ENCODE peak calls at places on chromosome 18, in eight cellular contexts. One of them, this sample, is unnamed.

GRCh38 chr18:74116628-74117554 is 30.7 kb downstream of the FBXO15 start:
- DNase-seq in HCT116: peak; percentile 8
- DNase-seq in endothelial cell: peak; percentile 26
- DNase-seq in B cell: no peak
- DNase-seq in lower leg skin: no peak
- DNase-seq in GM20000: no peak
- DNase-seq in CD4-positive, alpha-beta T cell: no peak
- DNase-seq in choroid plexus epithelial cell: peak; percentile 74
- DNase-seq in this sample: no peak

GRCh38 chr18:77557030-77557429 is 307.4 kb downstream of the GALR1 start:
- DNase-seq in HCT116: no peak
- DNase-seq in endothelial cell: peak; percentile 37
- DNase-seq in B cell: no peak
- DNase-seq in lower leg skin: no peak
- DNase-seq in GM20000: no peak
- DNase-seq in CD4-positive, alpha-beta T cell: no peak
- DNase-seq in choroid plexus epithelial cell: peak; percentile 55
- DNase-seq in this sample: no peak

GRCh38 chr18:36075862-36076587 is 8.7 kb upstream of the RPRD1A start:
- DNase-seq in HCT116: no peak
- DNase-seq in endothelial cell: no peak
- DNase-seq in B cell: no peak
- DNase-seq in lower leg skin: no peak
- DNase-seq in GM20000: no peak
- DNase-seq in CD4-positive, alpha-beta T cell: no peak
- DNase-seq in choroid plexus epithelial cell: peak; percentile 90
- DNase-seq in this sample: no peak

GRCh38 chr18:61549411-61549810 is 216.2 kb downstream of the CDH20 start:
- DNase-seq in HCT116: no peak
- DNase-seq in endothelial cell: no peak
- DNase-seq in B cell: no peak
- DNase-seq in lower leg skin: no peak
- DNase-seq in GM20000: no peak
- DNase-seq in CD4-positive, alpha-beta T cell: no peak
- DNase-seq in choroid plexus epithelial cell: no peak
- DNase-seq in this sample: no peak

GRCh38 chr18:55790296-55790695 is 202.3 kb upstream of the TCF4 start:
- DNase-seq in HCT116: no peak
- DNase-seq in endothelial cell: no peak
- DNase-seq in B cell: no peak
- DNase-seq in lower leg skin: no peak
- DNase-seq in GM20000: no peak
- DNase-seq in CD4-positive, alpha-beta T cell: no peak
- DNase-seq in choroid plexus epithelial cell: peak; percentile 83
- DNase-seq in this sample: no peak

GRCh38 chr18:46632401-46633089 is 24.5 kb downstream of the LOXHD1 start:
- DNase-seq in HCT116: peak; percentile 53
- DNase-seq in endothelial cell: no peak
- DNase-seq in B cell: no peak
- DNase-seq in lower leg skin: no peak
- DNase-seq in GM20000: no peak
- DNase-seq in CD4-positive, alpha-beta T cell: no peak
- DNase-seq in choroid plexus epithelial cell: peak; percentile 28
- DNase-seq in this sample: no peak

GRCh38 chr18:33116376-33116775 is 324.1 kb downstream of the CCDC178 start:
- DNase-seq in HCT116: no peak
- DNase-seq in endothelial cell: no peak
- DNase-seq in B cell: no peak
- DNase-seq in lower leg skin: no peak
- DNase-seq in GM20000: no peak
- DNase-seq in CD4-positive, alpha-beta T cell: no peak
- DNase-seq in choroid plexus epithelial cell: peak; percentile 40
- DNase-seq in this sample: no peak

GRCh38 chr18:59357928-59358327 is 1.1 kb downstream of the LMAN1 start:
- DNase-seq in HCT116: peak; percentile 4
- DNase-seq in endothelial cell: no peak
- DNase-seq in B cell: no peak
- DNase-seq in lower leg skin: no peak
- DNase-seq in GM20000: no peak
- DNase-seq in CD4-positive, alpha-beta T cell: no peak
- DNase-seq in choroid plexus epithelial cell: peak; percentile 62
- DNase-seq in this sample: no peak

GRCh38 chr18:80223581-80224148 is 23.6 kb downstream of the PARD6G start:
- DNase-seq in HCT116: no peak
- DNase-seq in endothelial cell: no peak
- DNase-seq in B cell: no peak
- DNase-seq in lower leg skin: no peak
- DNase-seq in GM20000: no peak
- DNase-seq in CD4-positive, alpha-beta T cell: no peak
- DNase-seq in choroid plexus epithelial cell: no peak
- DNase-seq in this sample: no peak

GRCh38 chr18:62518460-62519375 is 4.1 kb upstream of the ZCCHC2 start:
- DNase-seq in HCT116: no peak
- DNase-seq in endothelial cell: no peak
- DNase-seq in B cell: no peak
- DNase-seq in lower leg skin: no peak
- DNase-seq in GM20000: no peak
- DNase-seq in CD4-positive, alpha-beta T cell: no peak
- DNase-seq in choroid plexus epithelial cell: no peak
- DNase-seq in this sample: no peak

GRCh38 chr18:45522371-45522770 is 92.9 kb upstream of the SLC14A2 start:
- DNase-seq in HCT116: no peak
- DNase-seq in endothelial cell: no peak
- DNase-seq in B cell: no peak
- DNase-seq in lower leg skin: no peak
- DNase-seq in GM20000: no peak
- DNase-seq in CD4-positive, alpha-beta T cell: no peak
- DNase-seq in choroid plexus epithelial cell: peak; percentile 69
- DNase-seq in this sample: no peak

GRCh38 chr18:61738488-61738887 is 154.3 kb downstream of the RNF152 start:
- DNase-seq in HCT116: no peak
- DNase-seq in endothelial cell: no peak
- DNase-seq in B cell: no peak
- DNase-seq in lower leg skin: peak; percentile 61
- DNase-seq in GM20000: no peak
- DNase-seq in CD4-positive, alpha-beta T cell: no peak
- DNase-seq in choroid plexus epithelial cell: peak; percentile 58
- DNase-seq in this sample: no peak

GRCh38 chr18:29123706-29124530 is 947.0 kb upstream of the CDH2 start:
- DNase-seq in HCT116: no peak
- DNase-seq in endothelial cell: no peak
- DNase-seq in B cell: no peak
- DNase-seq in lower leg skin: no peak
- DNase-seq in GM20000: no peak
- DNase-seq in CD4-positive, alpha-beta T cell: no peak
- DNase-seq in choroid plexus epithelial cell: peak; percentile 32
- DNase-seq in this sample: no peak

GRCh38 chr18:13577091-13577697 is 149.2 kb downstream of the FAM210A start:
- DNase-seq in HCT116: no peak
- DNase-seq in endothelial cell: no peak
- DNase-seq in B cell: peak; percentile 57
- DNase-seq in lower leg skin: no peak
- DNase-seq in GM20000: peak; percentile 75
- DNase-seq in CD4-positive, alpha-beta T cell: no peak
- DNase-seq in choroid plexus epithelial cell: peak; percentile 49
- DNase-seq in this sample: peak; percentile 74

GRCh38 chr18:4871197-4871596 is 325.9 kb downstream of the AKAIN1 start:
- DNase-seq in HCT116: no peak
- DNase-seq in endothelial cell: no peak
- DNase-seq in B cell: no peak
- DNase-seq in lower leg skin: no peak
- DNase-seq in GM20000: no peak
- DNase-seq in CD4-positive, alpha-beta T cell: no peak
- DNase-seq in choroid plexus epithelial cell: no peak
- DNase-seq in this sample: no peak

GRCh38 chr18:46756172-46756558 is 688 bp downstream of the ST8SIA5 start:
- DNase-seq in HCT116: no peak
- DNase-seq in endothelial cell: no peak
- DNase-seq in B cell: no peak
- DNase-seq in lower leg skin: no peak
- DNase-seq in GM20000: peak; percentile 45
- DNase-seq in CD4-positive, alpha-beta T cell: no peak
- DNase-seq in choroid plexus epithelial cell: no peak
- DNase-seq in this sample: peak; percentile 20

GRCh38 chr18:1173593-1173992 is 268.9 kb downstream of the ADCYAP1 start:
- DNase-seq in HCT116: no peak
- DNase-seq in endothelial cell: no peak
- DNase-seq in B cell: no peak
- DNase-seq in lower leg skin: no peak
- DNase-seq in GM20000: no peak
- DNase-seq in CD4-positive, alpha-beta T cell: no peak
- DNase-seq in choroid plexus epithelial cell: no peak
- DNase-seq in this sample: no peak

GRCh38 chr18:34709631-34710429 is at the start of gene DTNA:
- DNase-seq in HCT116: no peak
- DNase-seq in endothelial cell: no peak
- DNase-seq in B cell: no peak
- DNase-seq in lower leg skin: peak; percentile 19
- DNase-seq in GM20000: no peak
- DNase-seq in CD4-positive, alpha-beta T cell: no peak
- DNase-seq in choroid plexus epithelial cell: peak; percentile 98
- DNase-seq in this sample: no peak

GRCh38 chr18:8548186-8548585 is 61.1 kb upstream of the RAB12 start:
- DNase-seq in HCT116: no peak
- DNase-seq in endothelial cell: no peak
- DNase-seq in B cell: no peak
- DNase-seq in lower leg skin: no peak
- DNase-seq in GM20000: no peak
- DNase-seq in CD4-positive, alpha-beta T cell: no peak
- DNase-seq in choroid plexus epithelial cell: peak; percentile 94
- DNase-seq in this sample: no peak

GRCh38 chr18:61817086-61817485 is 75.7 kb downstream of the RNF152 start:
- DNase-seq in HCT116: no peak
- DNase-seq in endothelial cell: no peak
- DNase-seq in B cell: no peak
- DNase-seq in lower leg skin: no peak
- DNase-seq in GM20000: no peak
- DNase-seq in CD4-positive, alpha-beta T cell: no peak
- DNase-seq in choroid plexus epithelial cell: peak; percentile 26
- DNase-seq in this sample: no peak

GRCh38 chr18:29254123-29254522 is 1077.2 kb upstream of the CDH2 start:
- DNase-seq in HCT116: no peak
- DNase-seq in endothelial cell: no peak
- DNase-seq in B cell: no peak
- DNase-seq in lower leg skin: no peak
- DNase-seq in GM20000: no peak
- DNase-seq in CD4-positive, alpha-beta T cell: no peak
- DNase-seq in choroid plexus epithelial cell: no peak
- DNase-seq in this sample: no peak

GRCh38 chr18:26818461-26818860 is 47.0 kb downstream of the AQP4 start:
- DNase-seq in HCT116: no peak
- DNase-seq in endothelial cell: no peak
- DNase-seq in B cell: no peak
- DNase-seq in lower leg skin: no peak
- DNase-seq in GM20000: no peak
- DNase-seq in CD4-positive, alpha-beta T cell: no peak
- DNase-seq in choroid plexus epithelial cell: no peak
- DNase-seq in this sample: no peak

GRCh38 chr18:26812462-26812861 is 53.0 kb downstream of the AQP4 start:
- DNase-seq in HCT116: no peak
- DNase-seq in endothelial cell: no peak
- DNase-seq in B cell: no peak
- DNase-seq in lower leg skin: no peak
- DNase-seq in GM20000: no peak
- DNase-seq in CD4-positive, alpha-beta T cell: no peak
- DNase-seq in choroid plexus epithelial cell: no peak
- DNase-seq in this sample: no peak

DNA sequence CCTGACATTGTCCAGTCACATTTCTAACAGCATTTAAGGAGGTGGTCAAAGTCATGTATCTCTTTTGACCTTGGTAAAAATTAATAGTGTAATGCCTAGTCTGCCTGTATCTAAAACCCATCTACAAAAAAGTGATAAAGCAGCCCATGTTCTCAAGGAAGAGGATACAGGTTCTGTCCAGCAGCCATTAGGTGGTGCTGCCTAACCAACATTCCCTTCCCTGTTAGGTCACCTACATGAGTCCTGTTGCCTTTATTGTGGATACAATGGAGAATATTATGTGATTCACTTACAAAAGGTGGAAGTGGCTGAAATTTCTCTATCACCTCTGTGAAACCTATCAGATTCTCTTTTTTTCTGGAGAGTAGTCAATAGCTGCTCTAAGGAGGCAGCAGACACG is 52.5 kb downstream of the AQP4 start:
- DNase-seq in HCT116: peak; percentile 44
- DNase-seq in endothelial cell: peak; percentile 45
- DNase-seq in B cell: no peak
- DNase-seq in lower leg skin: no peak
- DNase-seq in GM20000: peak; percentile 22
- DNase-seq in CD4-positive, alpha-beta T cell: no peak
- DNase-seq in choroid plexus epithelial cell: peak; percentile 56
- DNase-seq in this sample: peak; percentile 22
- TF ChIP-seq CTCF in HCT116: peak; percentile 49
- TF ChIP-seq CTCF in endothelial cell: no peak
- TF ChIP-seq CTCF in B cell: no peak
- TF ChIP-seq CTCF in lower leg skin: no peak
- TF ChIP-seq CTCF in GM20000: peak; percentile 19
- TF ChIP-seq CTCF in CD4-positive, alpha-beta T cell: no peak
- TF ChIP-seq CTCF in choroid plexus epithelial cell: peak; percentile 47
- TF ChIP-seq CTCF in this sample: peak; percentile 56

GRCh38 chr18:3261393-3262233 is at the start of gene MYL12B:
- DNase-seq in HCT116: peak; percentile 62
- DNase-seq in endothelial cell: peak; percentile 79
- DNase-seq in B cell: peak; percentile 83
- DNase-seq in lower leg skin: peak; percentile 71
- DNase-seq in GM20000: peak; percentile 91
- DNase-seq in CD4-positive, alpha-beta T cell: peak; percentile 78
- DNase-seq in choroid plexus epithelial cell: peak; percentile 79
- DNase-seq in this sample: peak; percentile 83
- TF ChIP-seq CTCF in HCT116: no peak
- TF ChIP-seq CTCF in endothelial cell: no peak
- TF ChIP-seq CTCF in B cell: no peak
- TF ChIP-seq CTCF in lower leg skin: no peak
- TF ChIP-seq CTCF in GM20000: no peak
- TF ChIP-seq CTCF in CD4-positive, alpha-beta T cell: no peak
- TF ChIP-seq CTCF in choroid plexus epithelial cell: peak; percentile 1
- TF ChIP-seq CTCF in this sample: no peak

GRCh38 chr18:7020995-7021777 is 96.4 kb downstream of the LAMA1 start:
- DNase-seq in HCT116: no peak
- DNase-seq in endothelial cell: peak; percentile 17
- DNase-seq in B cell: no peak
- DNase-seq in lower leg skin: no peak
- DNase-seq in GM20000: no peak
- DNase-seq in CD4-positive, alpha-beta T cell: no peak
- DNase-seq in choroid plexus epithelial cell: no peak
- DNase-seq in this sample: no peak
- TF ChIP-seq CTCF in HCT116: no peak
- TF ChIP-seq CTCF in endothelial cell: no peak
- TF ChIP-seq CTCF in B cell: no peak
- TF ChIP-seq CTCF in lower leg skin: no peak
- TF ChIP-seq CTCF in GM20000: no peak
- TF ChIP-seq CTCF in CD4-positive, alpha-beta T cell: no peak
- TF ChIP-seq CTCF in choroid plexus epithelial cell: peak; percentile 19
- TF ChIP-seq CTCF in this sample: no peak

DNA sequence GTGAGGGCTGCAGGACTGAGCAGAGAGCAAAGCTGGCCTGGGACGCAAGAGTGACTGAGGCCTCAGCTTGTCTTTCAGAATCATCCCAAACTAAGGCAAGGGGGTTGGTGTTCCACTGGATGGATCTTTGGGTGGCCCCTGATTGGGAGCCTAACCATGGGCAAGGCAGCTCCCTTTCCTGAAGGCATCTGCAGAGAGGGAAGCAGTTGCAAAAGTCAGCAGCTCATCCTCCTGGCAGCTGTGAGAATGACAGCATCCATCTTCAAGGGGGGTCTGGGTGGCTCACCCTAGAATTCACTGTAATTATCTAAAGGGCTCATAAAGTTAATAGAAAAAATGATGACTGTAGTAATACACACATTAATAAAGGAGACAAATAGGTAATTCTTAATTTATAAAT is 46.5 kb upstream of the RAB31 start:
- DNase-seq in HCT116: no peak
- DNase-seq in endothelial cell: no peak
- DNase-seq in B cell: no peak
- DNase-seq in lower leg skin: no peak
- DNase-seq in GM20000: no peak
- DNase-seq in CD4-positive, alpha-beta T cell: no peak
- DNase-seq in choroid plexus epithelial cell: peak; percentile 69
- DNase-seq in this sample: no peak
- TF ChIP-seq CTCF in HCT116: peak; percentile 9
- TF ChIP-seq CTCF in endothelial cell: no peak
- TF ChIP-seq CTCF in B cell: no peak
- TF ChIP-seq CTCF in lower leg skin: no peak
- TF ChIP-seq CTCF in GM20000: no peak
- TF ChIP-seq CTCF in CD4-positive, alpha-beta T cell: no peak
- TF ChIP-seq CTCF in choroid plexus epithelial cell: peak; percentile 68
- TF ChIP-seq CTCF in this sample: no peak